ENCODE peak calls at places on chromosomes 13 and 19, in eight cellular contexts. One of them, this sample, is unnamed.

GRCh38 chr19:13597625-13598024 is 91.3 kb upstream of the CACNA1A start:
- DNase-seq in epithelial cell of proximal tubule: no peak
- DNase-seq in HCT116: peak; percentile 57
- DNase-seq in fibroblast of lung: peak; percentile 77
- DNase-seq in mammary epithelial cell: peak; percentile 50
- DNase-seq in nephron progenitor cell: peak; percentile 53
- DNase-seq in colonic mucosa: peak; percentile 48
- DNase-seq in BE2C: peak; percentile 50
- DNase-seq in this sample: peak; percentile 49

GRCh38 chr13:73499685-73500084 is 440.9 kb downstream of the KLF5 start:
- DNase-seq in nephron progenitor cell: no peak
- DNase-seq in epithelial cell of proximal tubule: no peak
- DNase-seq in HCT116: no peak
- DNase-seq in BE2C: no peak
- DNase-seq in fibroblast of lung: no peak
- DNase-seq in mammary epithelial cell: no peak
- DNase-seq in colonic mucosa: no peak
- DNase-seq in this sample: no peak

GRCh38 chr13:35549481-35549880 is 73.0 kb upstream of the MAB21L1 start:
- DNase-seq in BE2C: peak; percentile 25
- DNase-seq in fibroblast of lung: peak; percentile 62
- DNase-seq in mammary epithelial cell: peak; percentile 69
- DNase-seq in nephron progenitor cell: no peak
- DNase-seq in colonic mucosa: no peak
- DNase-seq in HCT116: no peak
- DNase-seq in epithelial cell of proximal tubule: peak; percentile 27
- DNase-seq in this sample: peak; percentile 30

GRCh38 chr13:109836629-109837607 is 50.5 kb upstream of the IRS2 start:
- DNase-seq in BE2C: no peak
- DNase-seq in HCT116: no peak
- DNase-seq in colonic mucosa: peak; percentile 69
- DNase-seq in epithelial cell of proximal tubule: peak; percentile 48
- DNase-seq in fibroblast of lung: no peak
- DNase-seq in nephron progenitor cell: peak; percentile 22
- DNase-seq in mammary epithelial cell: no peak
- DNase-seq in this sample: no peak

GRCh38 chr19:7977021-7977722 is 28.3 kb downstream of the ELAVL1 start:
- DNase-seq in HCT116: no peak
- DNase-seq in nephron progenitor cell: no peak
- DNase-seq in colonic mucosa: no peak
- DNase-seq in fibroblast of lung: no peak
- DNase-seq in epithelial cell of proximal tubule: no peak
- DNase-seq in mammary epithelial cell: no peak
- DNase-seq in BE2C: no peak
- DNase-seq in this sample: no peak

GRCh38 chr19:46299004-46299509 is 2.2 kb downstream of the HIF3A start:
- DNase-seq in epithelial cell of proximal tubule: no peak
- DNase-seq in nephron progenitor cell: no peak
- DNase-seq in fibroblast of lung: peak; percentile 96
- DNase-seq in BE2C: peak; percentile 97
- DNase-seq in colonic mucosa: peak; percentile 99
- DNase-seq in HCT116: peak; percentile 45
- DNase-seq in mammary epithelial cell: peak; percentile 71
- DNase-seq in this sample: peak; percentile 53

GRCh38 chr19:32862173-32862572 is 7.4 kb downstream of the SLC7A9 start:
- DNase-seq in epithelial cell of proximal tubule: no peak
- DNase-seq in colonic mucosa: no peak
- DNase-seq in BE2C: no peak
- DNase-seq in fibroblast of lung: no peak
- DNase-seq in HCT116: no peak
- DNase-seq in mammary epithelial cell: no peak
- DNase-seq in nephron progenitor cell: no peak
- DNase-seq in this sample: no peak

GRCh38 chr13:114152831-114153371 is 20.5 kb upstream of the RASA3 start:
- DNase-seq in BE2C: no peak
- DNase-seq in mammary epithelial cell: no peak
- DNase-seq in colonic mucosa: no peak
- DNase-seq in HCT116: no peak
- DNase-seq in epithelial cell of proximal tubule: no peak
- DNase-seq in fibroblast of lung: no peak
- DNase-seq in nephron progenitor cell: no peak
- DNase-seq in this sample: peak; percentile 36

GRCh38 chr19:14366529-14366928 is 14.7 kb upstream of the ADGRE5 start:
- DNase-seq in nephron progenitor cell: peak; percentile 47
- DNase-seq in fibroblast of lung: peak; percentile 81
- DNase-seq in epithelial cell of proximal tubule: no peak
- DNase-seq in BE2C: peak; percentile 62
- DNase-seq in mammary epithelial cell: peak; percentile 87
- DNase-seq in colonic mucosa: peak; percentile 95
- DNase-seq in HCT116: peak; percentile 92
- DNase-seq in this sample: no peak

GRCh38 chr19:39125554-39126311 is at the start of gene PAK4:
- DNase-seq in colonic mucosa: peak; percentile 97
- DNase-seq in nephron progenitor cell: peak; percentile 99
- DNase-seq in HCT116: peak; percentile 96
- DNase-seq in epithelial cell of proximal tubule: peak; percentile 54
- DNase-seq in fibroblast of lung: peak; percentile 96
- DNase-seq in BE2C: peak; percentile 98
- DNase-seq in mammary epithelial cell: peak; percentile 97
- DNase-seq in this sample: peak; percentile 89
- TF ChIP-seq CTCF in colonic mucosa: no peak
- TF ChIP-seq CTCF in nephron progenitor cell: no peak
- TF ChIP-seq CTCF in HCT116: no peak
- TF ChIP-seq CTCF in epithelial cell of proximal tubule: no peak
- TF ChIP-seq CTCF in fibroblast of lung: no peak
- TF ChIP-seq CTCF in BE2C: no peak
- TF ChIP-seq CTCF in mammary epithelial cell: no peak
- TF ChIP-seq CTCF in this sample: no peak

DNA sequence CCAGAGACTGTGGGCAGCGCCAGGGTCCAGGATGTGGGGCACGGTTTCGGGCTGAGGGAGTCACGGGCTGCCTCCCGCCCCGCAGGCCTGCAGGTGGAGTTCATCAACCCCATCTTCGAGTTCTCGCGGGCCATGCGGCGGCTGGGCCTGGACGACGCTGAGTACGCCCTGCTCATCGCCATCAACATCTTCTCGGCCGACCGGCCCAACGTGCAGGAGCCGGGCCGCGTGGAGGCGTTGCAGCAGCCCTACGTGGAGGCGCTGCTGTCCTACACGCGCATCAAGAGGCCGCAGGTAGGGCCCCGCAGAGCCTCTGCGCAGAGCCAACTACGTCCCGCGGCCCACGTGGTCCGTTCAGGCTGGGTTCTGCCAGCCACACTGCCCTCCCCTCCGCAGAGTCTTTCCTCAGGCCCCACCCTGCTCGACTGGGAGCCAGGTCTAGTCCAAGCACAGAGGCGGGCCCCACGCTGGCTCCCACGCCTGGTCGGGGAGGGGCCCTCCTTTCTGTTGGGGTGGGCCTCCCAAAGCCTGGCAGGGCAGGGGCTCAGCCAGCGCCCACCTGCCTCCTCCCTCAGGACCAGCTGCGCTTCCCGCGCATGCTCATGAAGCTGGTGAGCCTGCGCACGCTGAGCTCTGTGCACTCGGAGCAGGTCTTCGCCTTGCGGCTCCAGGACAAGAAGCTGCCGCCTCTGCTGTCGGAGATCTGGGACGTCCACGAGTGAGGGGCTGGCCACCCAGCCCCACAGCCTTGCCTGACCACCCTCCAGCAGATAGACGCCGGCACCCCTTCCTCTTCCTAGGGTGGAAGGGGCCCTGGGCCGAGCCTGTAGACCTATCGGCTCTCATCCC is 2.0 kb upstream of the POLD1 start:
- DNase-seq in colonic mucosa: no peak
- DNase-seq in BE2C: peak; percentile 10
- DNase-seq in fibroblast of lung: no peak
- DNase-seq in mammary epithelial cell: no peak
- DNase-seq in HCT116: no peak
- DNase-seq in epithelial cell of proximal tubule: no peak
- DNase-seq in nephron progenitor cell: no peak
- DNase-seq in this sample: no peak
- TF ChIP-seq CTCF in colonic mucosa: no peak
- TF ChIP-seq CTCF in BE2C: no peak
- TF ChIP-seq CTCF in fibroblast of lung: no peak
- TF ChIP-seq CTCF in mammary epithelial cell: no peak
- TF ChIP-seq CTCF in HCT116: no peak
- TF ChIP-seq CTCF in epithelial cell of proximal tubule: no peak
- TF ChIP-seq CTCF in nephron progenitor cell: no peak
- TF ChIP-seq CTCF in this sample: no peak

GRCh38 chr19:54429545-54430227 is 14.4 kb downstream of the TTYH1 start:
- DNase-seq in epithelial cell of proximal tubule: no peak
- DNase-seq in fibroblast of lung: no peak
- DNase-seq in HCT116: no peak
- DNase-seq in nephron progenitor cell: no peak
- DNase-seq in mammary epithelial cell: no peak
- DNase-seq in colonic mucosa: no peak
- DNase-seq in BE2C: no peak
- DNase-seq in this sample: no peak
- TF ChIP-seq CTCF in epithelial cell of proximal tubule: no peak
- TF ChIP-seq CTCF in fibroblast of lung: no peak
- TF ChIP-seq CTCF in HCT116: no peak
- TF ChIP-seq CTCF in nephron progenitor cell: no peak
- TF ChIP-seq CTCF in mammary epithelial cell: no peak
- TF ChIP-seq CTCF in colonic mucosa: no peak
- TF ChIP-seq CTCF in BE2C: no peak
- TF ChIP-seq CTCF in this sample: no peak

GRCh38 chr19:42397315-42398166 is 7.4 kb upstream of the CNFN start:
- DNase-seq in BE2C: no peak
- DNase-seq in epithelial cell of proximal tubule: no peak
- DNase-seq in mammary epithelial cell: no peak
- DNase-seq in colonic mucosa: peak; percentile 26
- DNase-seq in fibroblast of lung: no peak
- DNase-seq in nephron progenitor cell: no peak
- DNase-seq in HCT116: no peak
- DNase-seq in this sample: no peak
- TF ChIP-seq CTCF in BE2C: no peak
- TF ChIP-seq CTCF in epithelial cell of proximal tubule: no peak
- TF ChIP-seq CTCF in mammary epithelial cell: no peak
- TF ChIP-seq CTCF in colonic mucosa: no peak
- TF ChIP-seq CTCF in fibroblast of lung: no peak
- TF ChIP-seq CTCF in nephron progenitor cell: no peak
- TF ChIP-seq CTCF in HCT116: peak; percentile 8
- TF ChIP-seq CTCF in this sample: no peak

GRCh38 chr19:5083547-5083965 is 114.6 kb downstream of the KDM4B start:
- DNase-seq in HCT116: no peak
- DNase-seq in colonic mucosa: no peak
- DNase-seq in BE2C: no peak
- DNase-seq in fibroblast of lung: no peak
- DNase-seq in epithelial cell of proximal tubule: no peak
- DNase-seq in nephron progenitor cell: peak; percentile 41
- DNase-seq in mammary epithelial cell: no peak
- DNase-seq in this sample: no peak

GRCh38 chr19:5086232-5086631 is 117.3 kb downstream of the KDM4B start:
- DNase-seq in epithelial cell of proximal tubule: no peak
- DNase-seq in mammary epithelial cell: no peak
- DNase-seq in colonic mucosa: no peak
- DNase-seq in BE2C: no peak
- DNase-seq in fibroblast of lung: no peak
- DNase-seq in nephron progenitor cell: no peak
- DNase-seq in HCT116: no peak
- DNase-seq in this sample: no peak

GRCh38 chr19:5089283-5089682 is 120.4 kb downstream of the KDM4B start:
- DNase-seq in epithelial cell of proximal tubule: no peak
- DNase-seq in mammary epithelial cell: no peak
- DNase-seq in BE2C: no peak
- DNase-seq in fibroblast of lung: no peak
- DNase-seq in HCT116: no peak
- DNase-seq in colonic mucosa: no peak
- DNase-seq in nephron progenitor cell: no peak
- DNase-seq in this sample: no peak

GRCh38 chr19:5085566-5085965 is 116.7 kb downstream of the KDM4B start:
- DNase-seq in BE2C: no peak
- DNase-seq in fibroblast of lung: no peak
- DNase-seq in HCT116: no peak
- DNase-seq in nephron progenitor cell: no peak
- DNase-seq in mammary epithelial cell: no peak
- DNase-seq in epithelial cell of proximal tubule: no peak
- DNase-seq in colonic mucosa: no peak
- DNase-seq in this sample: no peak

DNA sequence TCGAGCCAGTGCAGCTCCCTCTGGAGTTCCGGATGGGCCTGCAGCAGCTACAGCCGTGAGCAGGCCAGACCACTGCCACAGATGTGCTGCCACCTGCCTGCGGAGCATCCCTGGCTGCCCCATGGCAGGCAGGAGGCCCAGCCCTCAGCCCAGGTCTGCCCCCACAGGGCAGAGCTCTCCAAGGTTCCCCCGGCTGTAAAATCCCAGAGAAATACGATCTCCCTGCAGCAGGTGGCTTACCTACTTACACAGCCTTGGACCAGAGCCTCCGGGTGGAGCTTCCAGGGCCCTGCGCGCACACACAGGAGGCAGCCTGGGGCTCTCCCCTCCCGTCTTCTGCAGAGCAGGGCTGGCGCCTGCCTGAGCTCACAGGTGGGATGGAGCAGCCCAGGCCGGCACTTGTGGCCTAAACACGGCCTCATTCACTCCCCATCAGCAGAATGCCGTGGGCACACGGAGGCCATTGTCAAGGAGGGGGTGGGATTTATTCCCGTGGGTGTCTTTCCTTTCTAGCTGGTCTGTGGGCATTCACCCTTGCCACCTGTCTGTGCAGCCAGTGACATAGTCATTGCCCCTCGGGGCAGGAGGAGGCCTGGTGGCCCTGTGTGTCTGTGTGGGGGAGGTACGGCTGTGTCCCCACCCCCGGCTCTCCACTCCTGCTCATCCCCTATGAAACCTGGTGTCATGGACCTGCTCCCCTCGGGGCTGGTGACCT is 118.0 kb downstream of the KDM4B start:
- DNase-seq in HCT116: no peak
- DNase-seq in nephron progenitor cell: no peak
- DNase-seq in fibroblast of lung: no peak
- DNase-seq in mammary epithelial cell: no peak
- DNase-seq in colonic mucosa: no peak
- DNase-seq in epithelial cell of proximal tubule: no peak
- DNase-seq in BE2C: peak; percentile 52
- DNase-seq in this sample: no peak
- TF ChIP-seq CTCF in HCT116: no peak
- TF ChIP-seq CTCF in nephron progenitor cell: no peak
- TF ChIP-seq CTCF in fibroblast of lung: no peak
- TF ChIP-seq CTCF in mammary epithelial cell: no peak
- TF ChIP-seq CTCF in colonic mucosa: no peak
- TF ChIP-seq CTCF in epithelial cell of proximal tubule: no peak
- TF ChIP-seq CTCF in BE2C: peak; percentile 38
- TF ChIP-seq CTCF in this sample: no peak